ENCODE peak calls at places on chromosomes 6 and 20, in nine cellular contexts. One of them, this sample, is unnamed.

GRCh38 chr6:149440735-149441662 is 40.9 kb downstream of the SUMO4 start:
- DNase-seq in transverse colon: no peak
- DNase-seq in stomach: no peak
- DNase-seq in ovary: no peak
- DNase-seq in SK-N-SH: no peak
- DNase-seq in upper lobe of left lung: no peak
- DNase-seq in tibial nerve: no peak
- DNase-seq in HepG2: peak
- DNase-seq in esophagus muscularis mucosa: no peak
- DNase-seq in this sample: no peak

GRCh38 chr6:112939543-112939942 is 592.4 kb downstream of the RFPL4B start:
- DNase-seq in transverse colon: no peak
- DNase-seq in stomach: no peak
- DNase-seq in ovary: no peak
- DNase-seq in SK-N-SH: peak
- DNase-seq in upper lobe of left lung: no peak
- DNase-seq in tibial nerve: no peak
- DNase-seq in HepG2: no peak
- DNase-seq in esophagus muscularis mucosa: no peak
- DNase-seq in this sample: no peak

GRCh38 chr20:59705651-59706101 is 101.3 kb downstream of the PHACTR3 start:
- DNase-seq in transverse colon: no peak
- DNase-seq in stomach: no peak
- DNase-seq in ovary: no peak
- DNase-seq in SK-N-SH: no peak
- DNase-seq in upper lobe of left lung: no peak
- DNase-seq in tibial nerve: no peak
- DNase-seq in HepG2: no peak
- DNase-seq in esophagus muscularis mucosa: no peak
- DNase-seq in this sample: no peak

GRCh38 chr6:169640983-169641382 is 60.8 kb downstream of the WDR27 start:
- DNase-seq in transverse colon: no peak
- DNase-seq in stomach: no peak
- DNase-seq in ovary: no peak
- DNase-seq in SK-N-SH: no peak
- DNase-seq in upper lobe of left lung: peak
- DNase-seq in tibial nerve: no peak
- DNase-seq in HepG2: no peak
- DNase-seq in esophagus muscularis mucosa: no peak
- DNase-seq in this sample: no peak

GRCh38 chr20:4987130-4987529 is 14.2 kb downstream of the SLC23A2 start:
- DNase-seq in transverse colon: no peak
- DNase-seq in stomach: no peak
- DNase-seq in ovary: no peak
- DNase-seq in SK-N-SH: no peak
- DNase-seq in upper lobe of left lung: no peak
- DNase-seq in tibial nerve: no peak
- DNase-seq in HepG2: no peak
- DNase-seq in esophagus muscularis mucosa: no peak
- DNase-seq in this sample: no peak

GRCh38 chr20:38184098-38184497 is 19.0 kb upstream of the TGM2 start:
- DNase-seq in transverse colon: no peak
- DNase-seq in stomach: no peak
- DNase-seq in ovary: no peak
- DNase-seq in SK-N-SH: no peak
- DNase-seq in upper lobe of left lung: no peak
- DNase-seq in tibial nerve: no peak
- DNase-seq in HepG2: no peak
- DNase-seq in esophagus muscularis mucosa: no peak
- DNase-seq in this sample: no peak

GRCh38 chr6:44235891-44236516 is 10.9 kb upstream of the HSP90AB1 start:
- DNase-seq in transverse colon: no peak
- DNase-seq in stomach: no peak
- DNase-seq in ovary: peak
- DNase-seq in SK-N-SH: no peak
- DNase-seq in upper lobe of left lung: peak
- DNase-seq in tibial nerve: no peak
- DNase-seq in HepG2: peak
- DNase-seq in esophagus muscularis mucosa: no peak
- DNase-seq in this sample: no peak

GRCh38 chr6:161498359-161498758 is 224.5 kb upstream of the AGPAT4 start:
- DNase-seq in transverse colon: no peak
- DNase-seq in stomach: no peak
- DNase-seq in ovary: no peak
- DNase-seq in SK-N-SH: peak
- DNase-seq in upper lobe of left lung: no peak
- DNase-seq in tibial nerve: no peak
- DNase-seq in HepG2: peak
- DNase-seq in esophagus muscularis mucosa: no peak
- DNase-seq in this sample: peak

GRCh38 chr20:62761058-62761758 is 35.1 kb upstream of the MRGBP start:
- DNase-seq in transverse colon: no peak
- DNase-seq in stomach: no peak
- DNase-seq in ovary: no peak
- DNase-seq in SK-N-SH: no peak
- DNase-seq in upper lobe of left lung: peak
- DNase-seq in tibial nerve: no peak
- DNase-seq in HepG2: no peak
- DNase-seq in esophagus muscularis mucosa: no peak
- DNase-seq in this sample: no peak

GRCh38 chr6:148166339-148166949 is 176.2 kb upstream of the SASH1 start:
- DNase-seq in transverse colon: no peak
- DNase-seq in stomach: no peak
- DNase-seq in ovary: no peak
- DNase-seq in SK-N-SH: peak
- DNase-seq in upper lobe of left lung: no peak
- DNase-seq in tibial nerve: no peak
- DNase-seq in HepG2: peak
- DNase-seq in esophagus muscularis mucosa: no peak
- DNase-seq in this sample: peak

GRCh38 chr20:16615199-16615598 is 42.0 kb upstream of the KIF16B start:
- DNase-seq in transverse colon: peak
- DNase-seq in stomach: no peak
- DNase-seq in ovary: peak
- DNase-seq in SK-N-SH: peak
- DNase-seq in upper lobe of left lung: no peak
- DNase-seq in tibial nerve: no peak
- DNase-seq in HepG2: no peak
- DNase-seq in esophagus muscularis mucosa: no peak
- DNase-seq in this sample: no peak

DNA sequence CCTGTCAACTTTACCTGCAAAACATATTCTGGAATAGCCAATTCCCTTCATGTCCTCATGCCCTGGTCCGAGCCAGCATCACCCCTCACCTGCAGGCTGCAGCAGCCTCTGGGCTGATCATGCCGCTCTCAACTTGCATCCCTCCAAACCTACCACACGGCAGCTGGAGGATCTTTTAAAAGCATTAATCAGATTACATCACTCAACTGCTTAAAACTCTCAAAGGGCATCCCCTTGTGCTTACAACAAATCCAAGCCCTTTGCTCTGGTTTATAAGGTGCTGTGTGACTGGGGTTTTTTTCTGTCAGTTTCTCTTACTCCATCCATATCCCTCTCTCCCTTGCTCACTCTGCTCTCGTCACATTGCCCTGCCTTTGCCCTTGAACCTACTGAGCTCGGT is 24.0 kb downstream of the CD40 start:
- DNase-seq in transverse colon: no peak
- DNase-seq in stomach: no peak
- DNase-seq in ovary: no peak
- DNase-seq in SK-N-SH: no peak
- DNase-seq in upper lobe of left lung: no peak
- DNase-seq in tibial nerve: no peak
- DNase-seq in HepG2: no peak
- DNase-seq in esophagus muscularis mucosa: no peak
- DNase-seq in this sample: no peak
- TF ChIP-seq EP300 in transverse colon: no peak
- TF ChIP-seq EP300 in stomach: no peak
- TF ChIP-seq EP300 in ovary: no peak
- TF ChIP-seq EP300 in SK-N-SH: no peak
- TF ChIP-seq EP300 in upper lobe of left lung: no peak
- TF ChIP-seq EP300 in tibial nerve: no peak
- TF ChIP-seq EP300 in HepG2: no peak
- TF ChIP-seq EP300 in esophagus muscularis mucosa: no peak
- TF ChIP-seq EP300 in this sample: no peak

GRCh38 chr20:54067606-54068174 is 2.7 kb downstream of the BCAS1 start:
- DNase-seq in transverse colon: peak
- DNase-seq in stomach: peak
- DNase-seq in ovary: no peak
- DNase-seq in SK-N-SH: no peak
- DNase-seq in upper lobe of left lung: peak
- DNase-seq in tibial nerve: no peak
- DNase-seq in HepG2: peak
- DNase-seq in esophagus muscularis mucosa: no peak
- DNase-seq in this sample: peak

GRCh38 chr20:54068966-54069365 is 1.4 kb downstream of the BCAS1 start:
- DNase-seq in transverse colon: no peak
- DNase-seq in stomach: no peak
- DNase-seq in ovary: no peak
- DNase-seq in SK-N-SH: no peak
- DNase-seq in upper lobe of left lung: no peak
- DNase-seq in tibial nerve: no peak
- DNase-seq in HepG2: no peak
- DNase-seq in esophagus muscularis mucosa: no peak
- DNase-seq in this sample: no peak

GRCh38 chr20:54069501-54069971 is 858 bp downstream of the BCAS1 start:
- DNase-seq in transverse colon: peak
- DNase-seq in stomach: peak
- DNase-seq in ovary: no peak
- DNase-seq in SK-N-SH: no peak
- DNase-seq in upper lobe of left lung: peak
- DNase-seq in tibial nerve: no peak
- DNase-seq in HepG2: no peak
- DNase-seq in esophagus muscularis mucosa: no peak
- DNase-seq in this sample: no peak

GRCh38 chr20:54070187-54070987 is at the start of gene BCAS1:
- DNase-seq in transverse colon: peak
- DNase-seq in stomach: peak
- DNase-seq in ovary: no peak
- DNase-seq in SK-N-SH: no peak
- DNase-seq in upper lobe of left lung: peak
- DNase-seq in tibial nerve: no peak
- DNase-seq in HepG2: peak
- DNase-seq in esophagus muscularis mucosa: no peak
- DNase-seq in this sample: no peak

GRCh38 chr20:54068495-54068894 is 1.9 kb downstream of the BCAS1 start:
- DNase-seq in transverse colon: peak
- DNase-seq in stomach: no peak
- DNase-seq in ovary: no peak
- DNase-seq in SK-N-SH: no peak
- DNase-seq in upper lobe of left lung: no peak
- DNase-seq in tibial nerve: no peak
- DNase-seq in HepG2: no peak
- DNase-seq in esophagus muscularis mucosa: no peak
- DNase-seq in this sample: no peak
- TF ChIP-seq EP300 in transverse colon: no peak
- TF ChIP-seq EP300 in stomach: no peak
- TF ChIP-seq EP300 in ovary: no peak
- TF ChIP-seq EP300 in SK-N-SH: no peak
- TF ChIP-seq EP300 in upper lobe of left lung: no peak
- TF ChIP-seq EP300 in tibial nerve: no peak
- TF ChIP-seq EP300 in HepG2: no peak
- TF ChIP-seq EP300 in esophagus muscularis mucosa: no peak
- TF ChIP-seq EP300 in this sample: no peak

DNA sequence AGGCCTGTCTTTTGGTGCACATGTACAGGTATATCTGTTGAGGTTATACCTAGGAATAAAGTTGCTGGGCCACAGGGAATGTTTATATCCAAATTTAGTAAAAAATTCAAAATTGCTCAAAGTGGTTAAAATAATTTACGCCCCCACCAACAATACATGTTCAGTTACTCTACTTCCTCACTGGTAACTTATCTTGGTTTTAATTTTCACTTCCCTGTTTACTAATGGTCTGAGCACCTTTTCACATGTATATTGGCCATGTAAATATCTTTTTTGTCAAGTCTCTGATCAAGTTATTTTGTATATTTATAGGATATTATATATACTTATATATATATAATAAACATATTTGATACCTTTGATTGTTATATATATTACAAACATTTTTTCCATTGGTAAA is 9.7 kb downstream of the PDE7B start:
- DNase-seq in transverse colon: no peak
- DNase-seq in stomach: no peak
- DNase-seq in ovary: no peak
- DNase-seq in SK-N-SH: no peak
- DNase-seq in upper lobe of left lung: no peak
- DNase-seq in tibial nerve: no peak
- DNase-seq in HepG2: no peak
- DNase-seq in esophagus muscularis mucosa: no peak
- DNase-seq in this sample: no peak
- TF ChIP-seq EP300 in transverse colon: no peak
- TF ChIP-seq EP300 in stomach: no peak
- TF ChIP-seq EP300 in ovary: no peak
- TF ChIP-seq EP300 in SK-N-SH: no peak
- TF ChIP-seq EP300 in upper lobe of left lung: no peak
- TF ChIP-seq EP300 in tibial nerve: no peak
- TF ChIP-seq EP300 in HepG2: no peak
- TF ChIP-seq EP300 in esophagus muscularis mucosa: no peak
- TF ChIP-seq EP300 in this sample: no peak

DNA sequence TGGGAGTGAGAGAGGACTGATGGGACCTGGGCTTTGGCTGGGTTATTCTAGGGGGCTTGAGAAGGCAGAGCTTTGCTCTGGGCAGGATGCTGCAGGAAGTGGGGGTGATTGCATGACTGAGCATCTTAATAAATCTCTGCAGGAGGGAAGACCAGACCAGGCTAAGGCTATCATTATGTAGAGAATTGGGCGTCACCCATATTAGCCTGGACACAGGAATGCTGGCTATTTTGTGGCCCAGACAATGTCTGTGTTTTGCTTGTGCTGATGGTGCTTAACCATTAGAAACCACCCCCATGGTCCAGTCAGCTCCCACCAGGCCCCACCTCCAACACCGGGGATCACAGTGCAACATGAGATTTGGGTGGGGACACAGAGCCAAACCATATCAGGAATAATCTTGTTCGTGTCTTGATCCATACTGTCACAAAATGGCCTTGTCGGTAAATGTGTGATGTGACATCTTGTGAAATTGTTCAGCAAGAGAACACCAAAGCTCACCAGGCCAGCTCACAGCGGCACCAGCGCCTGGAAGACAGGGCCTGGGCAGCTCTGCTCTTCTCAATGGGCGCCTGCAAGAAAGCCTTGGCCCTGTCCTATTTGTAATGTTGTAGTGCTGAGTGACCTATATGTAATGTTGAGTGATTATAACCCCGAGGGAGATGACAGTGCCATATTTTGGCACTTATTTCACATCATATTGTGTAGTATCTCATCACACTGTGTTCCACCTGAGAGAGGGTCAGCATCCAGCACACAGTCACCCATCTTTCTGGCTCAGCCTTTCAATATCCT is 211.8 kb downstream of the QKI start:
- DNase-seq in transverse colon: no peak
- DNase-seq in stomach: no peak
- DNase-seq in ovary: no peak
- DNase-seq in SK-N-SH: no peak
- DNase-seq in upper lobe of left lung: no peak
- DNase-seq in tibial nerve: no peak
- DNase-seq in HepG2: no peak
- DNase-seq in esophagus muscularis mucosa: no peak
- DNase-seq in this sample: no peak
- TF ChIP-seq EP300 in transverse colon: no peak
- TF ChIP-seq EP300 in stomach: no peak
- TF ChIP-seq EP300 in ovary: no peak
- TF ChIP-seq EP300 in SK-N-SH: no peak
- TF ChIP-seq EP300 in upper lobe of left lung: no peak
- TF ChIP-seq EP300 in tibial nerve: no peak
- TF ChIP-seq EP300 in HepG2: no peak
- TF ChIP-seq EP300 in esophagus muscularis mucosa: no peak
- TF ChIP-seq EP300 in this sample: no peak

This sample was measured in A549.